ENCODE peak calls at places on chromosome 6, in six cellular contexts. One of them, this sample, is unnamed.

GRCh38 chr6:164763788-164764187 is 545.6 kb downstream of the C6orf118 start:
- DNase-seq in GM12878: no peak
- DNase-seq in A549: no peak
- DNase-seq in HepG2: no peak
- DNase-seq in endothelial cell of umbilical vein: no peak
- DNase-seq in K562: no peak
- DNase-seq in this sample: no peak

GRCh38 chr6:105596284-105596755 is 193.4 kb upstream of the PREP start:
- DNase-seq in GM12878: no peak
- DNase-seq in A549: peak; percentile 50
- DNase-seq in HepG2: no peak
- DNase-seq in endothelial cell of umbilical vein: no peak
- DNase-seq in K562: no peak
- DNase-seq in this sample: no peak

GRCh38 chr6:15907914-15908518 is 220.9 kb upstream of the MYLIP start:
- DNase-seq in GM12878: no peak
- DNase-seq in A549: no peak
- DNase-seq in HepG2: no peak
- DNase-seq in endothelial cell of umbilical vein: no peak
- DNase-seq in K562: peak; percentile 76
- DNase-seq in this sample: no peak

GRCh38 chr6:144758602-144759001 is 473.5 kb downstream of the UTRN start:
- DNase-seq in GM12878: no peak
- DNase-seq in A549: no peak
- DNase-seq in HepG2: no peak
- DNase-seq in endothelial cell of umbilical vein: peak; percentile 30
- DNase-seq in K562: no peak
- DNase-seq in this sample: no peak

GRCh38 chr6:70673601-70674000 is 5.9 kb downstream of the SMAP1 start:
- DNase-seq in GM12878: no peak
- DNase-seq in A549: no peak
- DNase-seq in HepG2: no peak
- DNase-seq in endothelial cell of umbilical vein: peak; percentile 25
- DNase-seq in K562: peak; percentile 37
- DNase-seq in this sample: peak; percentile 14

GRCh38 chr6:9208956-9209355 is 773.6 kb upstream of the SLC35B3 start:
- DNase-seq in GM12878: no peak
- DNase-seq in A549: no peak
- DNase-seq in HepG2: no peak
- DNase-seq in endothelial cell of umbilical vein: no peak
- DNase-seq in K562: no peak
- DNase-seq in this sample: no peak

GRCh38 chr6:43271103-43271815 is 26.8 kb upstream of the SLC22A7 start:
- DNase-seq in GM12878: peak; percentile 47
- DNase-seq in A549: no peak
- DNase-seq in HepG2: no peak
- DNase-seq in endothelial cell of umbilical vein: no peak
- DNase-seq in K562: no peak
- DNase-seq in this sample: no peak

GRCh38 chr6:36116066-36116465 is 14.2 kb upstream of the MAPK13 start:
- DNase-seq in GM12878: no peak
- DNase-seq in A549: no peak
- DNase-seq in HepG2: no peak
- DNase-seq in endothelial cell of umbilical vein: no peak
- DNase-seq in K562: no peak
- DNase-seq in this sample: no peak

GRCh38 chr6:1099257-1099656 is 212.6 kb upstream of the FOXQ1 start:
- DNase-seq in GM12878: no peak
- DNase-seq in A549: no peak
- DNase-seq in HepG2: no peak
- DNase-seq in endothelial cell of umbilical vein: no peak
- DNase-seq in K562: no peak
- DNase-seq in this sample: no peak

GRCh38 chr6:143673638-143674037 is 4.1 kb upstream of the PHACTR2 start:
- DNase-seq in GM12878: no peak
- DNase-seq in A549: peak; percentile 19
- DNase-seq in HepG2: peak; percentile 69
- DNase-seq in endothelial cell of umbilical vein: peak; percentile 84
- DNase-seq in K562: no peak
- DNase-seq in this sample: no peak

GRCh38 chr6:129096651-129097290 is 213.8 kb downstream of the LAMA2 start:
- DNase-seq in GM12878: no peak
- DNase-seq in A549: no peak
- DNase-seq in HepG2: no peak
- DNase-seq in endothelial cell of umbilical vein: no peak
- DNase-seq in K562: no peak
- DNase-seq in this sample: no peak

GRCh38 chr6:166942393-166943168 is 13.8 kb downstream of the RNASET2 start:
- DNase-seq in GM12878: no peak
- DNase-seq in A549: no peak
- DNase-seq in HepG2: no peak
- DNase-seq in endothelial cell of umbilical vein: peak; percentile 88
- DNase-seq in K562: peak; percentile 89
- DNase-seq in this sample: peak; percentile 64

GRCh38 chr6:70823651-70824050 is 133.2 kb downstream of the B3GAT2 start:
- DNase-seq in GM12878: no peak
- DNase-seq in A549: no peak
- DNase-seq in HepG2: no peak
- DNase-seq in endothelial cell of umbilical vein: no peak
- DNase-seq in K562: no peak
- DNase-seq in this sample: no peak

GRCh38 chr6:4550227-4550597 is 226.0 kb upstream of the CDYL start:
- DNase-seq in GM12878: no peak
- DNase-seq in A549: no peak
- DNase-seq in HepG2: no peak
- DNase-seq in endothelial cell of umbilical vein: no peak
- DNase-seq in K562: peak; percentile 29
- DNase-seq in this sample: no peak

GRCh38 chr6:80439721-80440488 is 333.4 kb downstream of the BCKDHB start:
- DNase-seq in GM12878: no peak
- DNase-seq in A549: no peak
- DNase-seq in HepG2: no peak
- DNase-seq in endothelial cell of umbilical vein: no peak
- DNase-seq in K562: no peak
- DNase-seq in this sample: no peak

DNA sequence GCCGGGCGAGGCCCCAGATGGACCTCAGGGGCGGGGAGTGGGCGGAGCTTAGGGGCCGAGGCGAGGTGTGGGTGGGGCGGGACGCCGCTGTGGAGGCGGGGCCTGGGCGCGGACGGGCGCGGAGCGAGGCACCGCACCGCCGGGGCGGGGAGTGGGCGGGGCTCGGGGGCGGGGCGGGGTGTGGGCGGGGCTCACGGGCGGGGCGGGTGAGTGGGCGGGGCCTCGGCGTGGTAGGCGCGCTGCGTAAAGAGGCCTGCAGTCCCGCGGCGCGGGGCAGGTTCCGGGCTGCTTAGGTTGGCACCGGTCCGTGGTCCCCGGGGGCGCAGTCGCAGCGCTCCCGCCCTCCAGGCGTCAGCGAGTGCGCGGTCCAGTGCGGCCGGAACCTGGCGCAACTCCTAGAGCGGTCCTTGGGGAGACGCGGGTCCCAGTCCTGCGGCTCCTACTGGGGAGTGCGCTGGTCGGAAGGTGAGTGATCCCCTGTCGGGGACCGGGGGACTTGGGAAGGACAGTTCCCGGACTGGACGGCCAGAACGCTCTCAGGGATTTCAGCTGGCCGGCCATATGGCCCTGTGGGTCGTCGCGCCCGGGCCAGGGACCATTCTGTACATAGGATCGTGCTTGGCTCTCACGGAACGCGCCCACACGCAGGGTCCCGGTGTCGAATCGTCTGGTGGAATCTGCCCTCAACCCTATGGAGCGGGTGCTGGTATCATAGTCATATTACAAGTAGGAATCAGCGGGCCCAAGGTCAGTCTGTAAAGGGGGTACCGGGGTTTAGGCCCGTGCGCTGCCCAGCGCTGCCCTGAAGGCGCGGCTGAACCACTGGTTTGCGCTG is at the start of gene NQO2:
- DNase-seq in GM12878: peak; percentile 13
- DNase-seq in A549: peak; percentile 80
- DNase-seq in HepG2: peak; percentile 76
- DNase-seq in endothelial cell of umbilical vein: peak; percentile 86
- DNase-seq in K562: peak; percentile 100
- DNase-seq in this sample: peak; percentile 86
- TF ChIP-seq POLR2A in GM12878: peak; percentile 87
- TF ChIP-seq POLR2A in A549: peak; percentile 96
- TF ChIP-seq POLR2A in HepG2: peak; percentile 95
- TF ChIP-seq POLR2A in endothelial cell of umbilical vein: peak; percentile 72
- TF ChIP-seq POLR2A in K562: peak; percentile 92
- TF ChIP-seq POLR2A in this sample: peak; percentile 85

GRCh38 chr6:53692172-53692571 is 26.6 kb upstream of the KLHL31 start:
- DNase-seq in GM12878: no peak
- DNase-seq in A549: no peak
- DNase-seq in HepG2: no peak
- DNase-seq in endothelial cell of umbilical vein: no peak
- DNase-seq in K562: no peak
- DNase-seq in this sample: no peak

GRCh38 chr6:53696351-53696750 is 30.8 kb upstream of the KLHL31 start:
- DNase-seq in GM12878: no peak
- DNase-seq in A549: no peak
- DNase-seq in HepG2: no peak
- DNase-seq in endothelial cell of umbilical vein: no peak
- DNase-seq in K562: no peak
- DNase-seq in this sample: no peak

GRCh38 chr6:53691252-53691651 is 25.7 kb upstream of the KLHL31 start:
- DNase-seq in GM12878: no peak
- DNase-seq in A549: no peak
- DNase-seq in HepG2: no peak
- DNase-seq in endothelial cell of umbilical vein: no peak
- DNase-seq in K562: no peak
- DNase-seq in this sample: no peak

GRCh38 chr6:53694800-53695394 is 29.3 kb upstream of the KLHL31 start:
- DNase-seq in GM12878: no peak
- DNase-seq in A549: no peak
- DNase-seq in HepG2: no peak
- DNase-seq in endothelial cell of umbilical vein: no peak
- DNase-seq in K562: no peak
- DNase-seq in this sample: no peak

DNA sequence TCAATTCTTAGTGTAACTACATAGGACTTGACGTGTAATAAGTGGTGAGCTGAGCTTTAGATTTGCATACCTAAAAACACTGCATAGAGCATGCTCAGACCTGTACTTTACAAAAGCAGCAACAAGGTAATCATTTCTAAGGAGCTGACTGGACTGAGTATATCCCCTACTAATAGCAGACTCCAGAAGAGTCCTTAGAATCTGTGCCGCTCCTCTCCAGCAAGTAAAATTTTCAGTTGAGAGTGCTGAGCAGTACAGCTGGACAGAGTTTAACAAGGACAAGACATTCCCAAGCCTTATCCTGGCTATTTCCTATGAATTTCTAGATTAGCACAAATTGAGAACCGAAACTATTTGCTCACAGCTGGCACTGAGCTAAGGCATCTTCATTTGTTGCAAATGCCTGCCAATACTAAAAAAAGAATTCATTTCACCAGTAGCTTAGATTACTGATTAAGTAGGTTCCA is 26.1 kb upstream of the KLHL31 start:
- DNase-seq in GM12878: peak; percentile 25
- DNase-seq in A549: no peak
- DNase-seq in HepG2: no peak
- DNase-seq in endothelial cell of umbilical vein: no peak
- DNase-seq in K562: no peak
- DNase-seq in this sample: no peak
- TF ChIP-seq MYC in GM12878: no peak
- TF ChIP-seq MYC in A549: no peak
- TF ChIP-seq MYC in HepG2: no peak
- TF ChIP-seq MYC in endothelial cell of umbilical vein: no peak
- TF ChIP-seq MYC in K562: no peak
- TF ChIP-seq MYC in this sample: no peak

DNA sequence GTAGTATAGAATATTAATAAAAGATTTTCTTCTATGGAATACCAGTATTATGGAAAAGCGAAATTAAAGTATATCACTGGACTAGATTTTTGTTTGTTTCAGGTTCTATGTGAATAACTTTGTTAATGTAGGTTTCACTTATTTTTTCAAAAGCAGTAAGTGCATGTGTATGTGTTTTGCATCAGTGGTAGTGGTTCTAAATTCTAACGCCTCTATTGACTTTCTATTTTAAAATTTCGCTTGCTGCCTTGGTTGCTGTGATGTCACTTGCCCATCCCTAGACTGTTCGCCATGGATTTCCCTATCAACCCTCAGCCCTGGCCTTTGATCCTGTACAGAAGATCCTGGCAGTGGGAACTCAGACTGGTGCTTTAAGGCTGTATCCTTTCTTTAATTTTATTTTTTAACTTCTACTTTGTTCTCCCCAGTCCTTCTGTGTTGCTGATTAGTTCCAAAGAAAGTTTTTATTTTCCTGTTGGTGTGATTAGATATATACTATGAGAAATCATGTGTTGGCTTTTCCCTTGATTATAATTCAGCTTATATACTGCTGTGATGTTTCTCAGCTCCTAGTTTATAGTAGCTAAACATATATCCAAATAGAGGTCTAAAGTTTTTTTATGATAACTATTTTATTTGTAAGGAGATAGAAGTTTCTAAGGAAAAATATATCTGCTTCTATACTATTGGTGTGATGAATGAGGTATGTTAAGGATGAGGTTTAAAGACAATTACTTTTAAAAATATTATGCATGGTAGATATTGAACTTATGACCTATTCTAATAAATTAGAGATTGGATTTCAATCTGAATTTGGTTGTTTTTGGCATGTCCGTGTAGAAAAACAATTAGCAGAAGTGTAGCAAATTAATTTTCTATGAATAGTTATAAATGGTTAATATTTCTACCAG is 1.7 kb downstream of the STXBP5 start:
- DNase-seq in GM12878: no peak
- DNase-seq in A549: no peak
- DNase-seq in HepG2: peak; percentile 32
- DNase-seq in endothelial cell of umbilical vein: no peak
- DNase-seq in K562: peak; percentile 64
- DNase-seq in this sample: no peak
- H3K4me3 ChIP-seq in GM12878: peak overlapping the region; percentile 53
- H3K4me3 ChIP-seq in A549: peak overlapping the region; percentile 84
- H3K4me3 ChIP-seq in HepG2: peak overlapping the region; percentile 92
- H3K4me3 ChIP-seq in endothelial cell of umbilical vein: no peak overlapping the region
- H3K4me3 ChIP-seq in K562: peak overlapping the region; percentile 88
- H3K4me3 ChIP-seq in this sample: peak overlapping the region; percentile 90

GRCh38 chr6:8066108-8066507 is 1.9 kb upstream of the BLOC1S5 start:
- DNase-seq in GM12878: no peak
- DNase-seq in A549: no peak
- DNase-seq in HepG2: no peak
- DNase-seq in endothelial cell of umbilical vein: no peak
- DNase-seq in K562: no peak
- DNase-seq in this sample: peak; percentile 13

GRCh38 chr6:8061736-8062135 is 2.5 kb downstream of the BLOC1S5 start:
- DNase-seq in GM12878: no peak
- DNase-seq in A549: no peak
- DNase-seq in HepG2: no peak
- DNase-seq in endothelial cell of umbilical vein: no peak
- DNase-seq in K562: no peak
- DNase-seq in this sample: no peak

GRCh38 chr6:8063762-8064637 is at the start of gene BLOC1S5:
- DNase-seq in GM12878: peak; percentile 85
- DNase-seq in A549: peak; percentile 41
- DNase-seq in HepG2: peak; percentile 99
- DNase-seq in endothelial cell of umbilical vein: peak; percentile 98
- DNase-seq in K562: peak; percentile 95
- DNase-seq in this sample: peak; percentile 99

GRCh38 chr6:8065519-8065911 is 1.3 kb upstream of the BLOC1S5 start:
- DNase-seq in GM12878: peak; percentile 46
- DNase-seq in A549: no peak
- DNase-seq in HepG2: no peak
- DNase-seq in endothelial cell of umbilical vein: no peak
- DNase-seq in K562: no peak
- DNase-seq in this sample: no peak

GRCh38 chr6:8064638-8065518 is 689 bp upstream of the BLOC1S5 start:
- DNase-seq in GM12878: no peak
- DNase-seq in A549: no peak
- DNase-seq in HepG2: peak; percentile 35
- DNase-seq in endothelial cell of umbilical vein: no peak
- DNase-seq in K562: no peak
- DNase-seq in this sample: peak; percentile 12
- TF ChIP-seq POLR2A in GM12878: no peak
- TF ChIP-seq POLR2A in A549: no peak
- TF ChIP-seq POLR2A in HepG2: peak; percentile 82
- TF ChIP-seq POLR2A in endothelial cell of umbilical vein: no peak
- TF ChIP-seq POLR2A in K562: no peak
- TF ChIP-seq POLR2A in this sample: no peak